ENCODE peak calls at places on chromosome 15, in ten cellular contexts. One of them, this sample, is unnamed.

GRCh38 chr15:90086868-90087268 is 15.4 kb downstream of the IDH2 start:
- DNase-seq in aorta: no peak
- DNase-seq in right cardiac atrium: no peak
- DNase-seq in psoas muscle: no peak
- DNase-seq in upper lobe of right lung: peak; percentile 74
- DNase-seq in uterus: no peak
- DNase-seq in neuronal stem cell: no peak
- DNase-seq in effector memory CD4-positive, alpha-beta T cell: no peak
- DNase-seq in tibial artery: no peak
- DNase-seq in body of pancreas: no peak
- DNase-seq in this sample: peak; percentile 53

GRCh38 chr15:55222588-55222987 is 25.8 kb upstream of the RSL24D1 start:
- DNase-seq in aorta: no peak
- DNase-seq in right cardiac atrium: no peak
- DNase-seq in psoas muscle: no peak
- DNase-seq in upper lobe of right lung: no peak
- DNase-seq in uterus: no peak
- DNase-seq in neuronal stem cell: no peak
- DNase-seq in effector memory CD4-positive, alpha-beta T cell: no peak
- DNase-seq in tibial artery: no peak
- DNase-seq in body of pancreas: no peak
- DNase-seq in this sample: no peak

GRCh38 chr15:89143503-89144162 is 55.4 kb downstream of the ABHD2 start:
- DNase-seq in aorta: no peak
- DNase-seq in right cardiac atrium: no peak
- DNase-seq in psoas muscle: no peak
- DNase-seq in upper lobe of right lung: no peak
- DNase-seq in uterus: no peak
- DNase-seq in neuronal stem cell: no peak
- DNase-seq in effector memory CD4-positive, alpha-beta T cell: no peak
- DNase-seq in tibial artery: peak; percentile 64
- DNase-seq in body of pancreas: no peak
- DNase-seq in this sample: no peak

GRCh38 chr15:88223099-88223498 is 33.4 kb downstream of the NTRK3 start:
- DNase-seq in aorta: peak; percentile 73
- DNase-seq in right cardiac atrium: no peak
- DNase-seq in psoas muscle: no peak
- DNase-seq in upper lobe of right lung: no peak
- DNase-seq in uterus: no peak
- DNase-seq in neuronal stem cell: no peak
- DNase-seq in effector memory CD4-positive, alpha-beta T cell: no peak
- DNase-seq in tibial artery: no peak
- DNase-seq in body of pancreas: no peak
- DNase-seq in this sample: no peak

GRCh38 chr15:39786444-39787056 is 3.9 kb upstream of the FSIP1 start:
- DNase-seq in aorta: no peak
- DNase-seq in right cardiac atrium: no peak
- DNase-seq in psoas muscle: no peak
- DNase-seq in upper lobe of right lung: no peak
- DNase-seq in uterus: no peak
- DNase-seq in neuronal stem cell: peak; percentile 39
- DNase-seq in effector memory CD4-positive, alpha-beta T cell: no peak
- DNase-seq in tibial artery: no peak
- DNase-seq in body of pancreas: no peak
- DNase-seq in this sample: peak; percentile 61

GRCh38 chr15:36407647-36408046 is 171.8 kb upstream of the CDIN1 start:
- DNase-seq in aorta: no peak
- DNase-seq in right cardiac atrium: no peak
- DNase-seq in psoas muscle: no peak
- DNase-seq in upper lobe of right lung: no peak
- DNase-seq in uterus: no peak
- DNase-seq in neuronal stem cell: no peak
- DNase-seq in effector memory CD4-positive, alpha-beta T cell: no peak
- DNase-seq in tibial artery: no peak
- DNase-seq in body of pancreas: no peak
- DNase-seq in this sample: no peak

GRCh38 chr15:98658831-98659699 is 10.7 kb downstream of the IGF1R start:
- DNase-seq in aorta: no peak
- DNase-seq in right cardiac atrium: no peak
- DNase-seq in psoas muscle: no peak
- DNase-seq in upper lobe of right lung: no peak
- DNase-seq in uterus: peak; percentile 58
- DNase-seq in neuronal stem cell: no peak
- DNase-seq in effector memory CD4-positive, alpha-beta T cell: no peak
- DNase-seq in tibial artery: no peak
- DNase-seq in body of pancreas: peak; percentile 48
- DNase-seq in this sample: peak; percentile 74

GRCh38 chr15:48052871-48053383 is 67.9 kb upstream of the SLC24A5 start:
- DNase-seq in aorta: no peak
- DNase-seq in right cardiac atrium: no peak
- DNase-seq in psoas muscle: no peak
- DNase-seq in upper lobe of right lung: no peak
- DNase-seq in uterus: no peak
- DNase-seq in neuronal stem cell: no peak
- DNase-seq in effector memory CD4-positive, alpha-beta T cell: no peak
- DNase-seq in tibial artery: no peak
- DNase-seq in body of pancreas: no peak
- DNase-seq in this sample: no peak

GRCh38 chr15:58334803-58335202 is 97.0 kb upstream of the LIPC start:
- DNase-seq in aorta: no peak
- DNase-seq in right cardiac atrium: no peak
- DNase-seq in psoas muscle: no peak
- DNase-seq in upper lobe of right lung: no peak
- DNase-seq in uterus: no peak
- DNase-seq in neuronal stem cell: no peak
- DNase-seq in effector memory CD4-positive, alpha-beta T cell: no peak
- DNase-seq in tibial artery: no peak
- DNase-seq in body of pancreas: no peak
- DNase-seq in this sample: no peak

GRCh38 chr15:51341366-51342248 is at the start of gene GLDN:
- DNase-seq in aorta: peak; percentile 91
- DNase-seq in right cardiac atrium: peak; percentile 55
- DNase-seq in psoas muscle: peak; percentile 53
- DNase-seq in upper lobe of right lung: peak; percentile 91
- DNase-seq in uterus: no peak
- DNase-seq in neuronal stem cell: peak; percentile 20
- DNase-seq in effector memory CD4-positive, alpha-beta T cell: no peak
- DNase-seq in tibial artery: peak; percentile 92
- DNase-seq in body of pancreas: no peak
- DNase-seq in this sample: peak; percentile 47

GRCh38 chr15:68316061-68316804 is 38.7 kb downstream of the FEM1B start:
- DNase-seq in aorta: peak; percentile 68
- DNase-seq in right cardiac atrium: no peak
- DNase-seq in psoas muscle: no peak
- DNase-seq in upper lobe of right lung: peak; percentile 61
- DNase-seq in uterus: peak; percentile 43
- DNase-seq in neuronal stem cell: no peak
- DNase-seq in effector memory CD4-positive, alpha-beta T cell: no peak
- DNase-seq in tibial artery: peak; percentile 65
- DNase-seq in body of pancreas: peak; percentile 8
- DNase-seq in this sample: peak; percentile 24

GRCh38 chr15:90037961-90038633 is 37.0 kb downstream of the ZNF710 start:
- DNase-seq in aorta: no peak
- DNase-seq in right cardiac atrium: no peak
- DNase-seq in psoas muscle: peak; percentile 5
- DNase-seq in upper lobe of right lung: peak; percentile 40
- DNase-seq in uterus: no peak
- DNase-seq in neuronal stem cell: no peak
- DNase-seq in effector memory CD4-positive, alpha-beta T cell: no peak
- DNase-seq in tibial artery: no peak
- DNase-seq in body of pancreas: no peak
- DNase-seq in this sample: no peak

GRCh38 chr15:68528891-68529290 is 49.9 kb upstream of the CORO2B start:
- DNase-seq in aorta: no peak
- DNase-seq in right cardiac atrium: no peak
- DNase-seq in psoas muscle: no peak
- DNase-seq in upper lobe of right lung: no peak
- DNase-seq in uterus: no peak
- DNase-seq in neuronal stem cell: no peak
- DNase-seq in effector memory CD4-positive, alpha-beta T cell: no peak
- DNase-seq in tibial artery: no peak
- DNase-seq in body of pancreas: no peak
- DNase-seq in this sample: peak; percentile 89

GRCh38 chr15:35289029-35289617 is 204.0 kb upstream of the NANOGP8 start:
- DNase-seq in aorta: no peak
- DNase-seq in right cardiac atrium: no peak
- DNase-seq in psoas muscle: no peak
- DNase-seq in upper lobe of right lung: no peak
- DNase-seq in uterus: peak; percentile 28
- DNase-seq in neuronal stem cell: peak; percentile 35
- DNase-seq in effector memory CD4-positive, alpha-beta T cell: no peak
- DNase-seq in tibial artery: no peak
- DNase-seq in body of pancreas: no peak
- DNase-seq in this sample: peak; percentile 75

GRCh38 chr15:58546635-58547627 is 115.1 kb downstream of the LIPC start:
- DNase-seq in aorta: peak; percentile 83
- DNase-seq in right cardiac atrium: peak; percentile 79
- DNase-seq in psoas muscle: peak; percentile 59
- DNase-seq in upper lobe of right lung: peak; percentile 62
- DNase-seq in uterus: no peak
- DNase-seq in neuronal stem cell: no peak
- DNase-seq in effector memory CD4-positive, alpha-beta T cell: no peak
- DNase-seq in tibial artery: peak; percentile 77
- DNase-seq in body of pancreas: peak; percentile 50
- DNase-seq in this sample: peak; percentile 11

GRCh38 chr15:33293619-33294309 is 17.0 kb upstream of the RYR3 start:
- DNase-seq in aorta: no peak
- DNase-seq in right cardiac atrium: no peak
- DNase-seq in psoas muscle: no peak
- DNase-seq in upper lobe of right lung: no peak
- DNase-seq in uterus: no peak
- DNase-seq in neuronal stem cell: no peak
- DNase-seq in effector memory CD4-positive, alpha-beta T cell: no peak
- DNase-seq in tibial artery: no peak
- DNase-seq in body of pancreas: no peak
- DNase-seq in this sample: peak; percentile 11

GRCh38 chr15:58731756-58732535 is 17.6 kb downstream of the ADAM10 start:
- DNase-seq in aorta: no peak
- DNase-seq in right cardiac atrium: no peak
- DNase-seq in psoas muscle: no peak
- DNase-seq in upper lobe of right lung: no peak
- DNase-seq in uterus: no peak
- DNase-seq in neuronal stem cell: no peak
- DNase-seq in effector memory CD4-positive, alpha-beta T cell: no peak
- DNase-seq in tibial artery: no peak
- DNase-seq in body of pancreas: no peak
- DNase-seq in this sample: peak; percentile 66

GRCh38 chr15:66411190-66411589 is 24.5 kb downstream of the MAP2K1 start:
- DNase-seq in aorta: no peak
- DNase-seq in right cardiac atrium: no peak
- DNase-seq in psoas muscle: no peak
- DNase-seq in upper lobe of right lung: no peak
- DNase-seq in uterus: no peak
- DNase-seq in neuronal stem cell: no peak
- DNase-seq in effector memory CD4-positive, alpha-beta T cell: no peak
- DNase-seq in tibial artery: no peak
- DNase-seq in body of pancreas: no peak
- DNase-seq in this sample: no peak

GRCh38 chr15:66413555-66413954 is 26.8 kb downstream of the MAP2K1 start:
- DNase-seq in aorta: no peak
- DNase-seq in right cardiac atrium: no peak
- DNase-seq in psoas muscle: no peak
- DNase-seq in upper lobe of right lung: no peak
- DNase-seq in uterus: no peak
- DNase-seq in neuronal stem cell: no peak
- DNase-seq in effector memory CD4-positive, alpha-beta T cell: no peak
- DNase-seq in tibial artery: no peak
- DNase-seq in body of pancreas: no peak
- DNase-seq in this sample: no peak

GRCh38 chr15:66415321-66415720 is 28.6 kb downstream of the MAP2K1 start:
- DNase-seq in aorta: no peak
- DNase-seq in right cardiac atrium: no peak
- DNase-seq in psoas muscle: no peak
- DNase-seq in upper lobe of right lung: no peak
- DNase-seq in uterus: no peak
- DNase-seq in neuronal stem cell: no peak
- DNase-seq in effector memory CD4-positive, alpha-beta T cell: no peak
- DNase-seq in tibial artery: no peak
- DNase-seq in body of pancreas: no peak
- DNase-seq in this sample: no peak

GRCh38 chr15:66409565-66410108 is 22.9 kb downstream of the MAP2K1 start:
- DNase-seq in aorta: no peak
- DNase-seq in right cardiac atrium: no peak
- DNase-seq in psoas muscle: no peak
- DNase-seq in upper lobe of right lung: no peak
- DNase-seq in uterus: no peak
- DNase-seq in neuronal stem cell: no peak
- DNase-seq in effector memory CD4-positive, alpha-beta T cell: no peak
- DNase-seq in tibial artery: no peak
- DNase-seq in body of pancreas: no peak
- DNase-seq in this sample: no peak

GRCh38 chr15:66412213-66412612 is 25.5 kb downstream of the MAP2K1 start:
- DNase-seq in aorta: no peak
- DNase-seq in right cardiac atrium: no peak
- DNase-seq in psoas muscle: no peak
- DNase-seq in upper lobe of right lung: no peak
- DNase-seq in uterus: no peak
- DNase-seq in neuronal stem cell: no peak
- DNase-seq in effector memory CD4-positive, alpha-beta T cell: no peak
- DNase-seq in tibial artery: no peak
- DNase-seq in body of pancreas: no peak
- DNase-seq in this sample: no peak
- H3K4me1 ChIP-seq in aorta: no peaks in the 10 kb centered on the region
- H3K4me1 ChIP-seq in right cardiac atrium: peaks cover 9% of the 10 kb centered on the region
- H3K4me1 ChIP-seq in psoas muscle: peaks cover 13% of the 10 kb centered on the region
- H3K4me1 ChIP-seq in upper lobe of right lung: peaks cover 19% of the 10 kb centered on the region
- H3K4me1 ChIP-seq in uterus: no peaks in the 10 kb centered on the region
- H3K4me1 ChIP-seq in neuronal stem cell: peaks cover 11% of the 10 kb centered on the region
- H3K4me1 ChIP-seq in effector memory CD4-positive, alpha-beta T cell: peaks cover 36% of the 10 kb centered on the region
- H3K4me1 ChIP-seq in tibial artery: peaks cover 31% of the 10 kb centered on the region
- H3K4me1 ChIP-seq in body of pancreas: peaks cover 5% of the 10 kb centered on the region
- H3K4me1 ChIP-seq in this sample: peaks cover 37% of the 10 kb centered on the region

GRCh38 chr15:85702321-85703230 is 92.1 kb downstream of the KLHL25 start:
- DNase-seq in aorta: no peak
- DNase-seq in right cardiac atrium: no peak
- DNase-seq in psoas muscle: no peak
- DNase-seq in upper lobe of right lung: no peak
- DNase-seq in uterus: no peak
- DNase-seq in neuronal stem cell: no peak
- DNase-seq in effector memory CD4-positive, alpha-beta T cell: no peak
- DNase-seq in tibial artery: no peak
- DNase-seq in body of pancreas: no peak
- DNase-seq in this sample: peak; percentile 89
- H3K27ac ChIP-seq in aorta: no peak overlapping the region
- H3K27ac ChIP-seq in right cardiac atrium: peak overlapping the region; percentile 93
- H3K27ac ChIP-seq in psoas muscle: peak overlapping the region; percentile 56
- H3K27ac ChIP-seq in upper lobe of right lung: peak overlapping the region; percentile 73
- H3K27ac ChIP-seq in uterus: peak overlapping the region; percentile 98
- H3K27ac ChIP-seq in neuronal stem cell: no peak overlapping the region
- H3K27ac ChIP-seq in effector memory CD4-positive, alpha-beta T cell: peak overlapping the region; percentile 85
- H3K27ac ChIP-seq in tibial artery: peak overlapping the region; percentile 84
- H3K27ac ChIP-seq in body of pancreas: peak overlapping the region; percentile 89
- H3K27ac ChIP-seq in this sample: no peak overlapping the region

GRCh38 chr15:74133703-74134386 is 3.5 kb downstream of the ISLR2 start:
- DNase-seq in aorta: no peak
- DNase-seq in right cardiac atrium: no peak
- DNase-seq in psoas muscle: no peak
- DNase-seq in upper lobe of right lung: no peak
- DNase-seq in uterus: no peak
- DNase-seq in neuronal stem cell: no peak
- DNase-seq in effector memory CD4-positive, alpha-beta T cell: no peak
- DNase-seq in tibial artery: no peak
- DNase-seq in body of pancreas: no peak
- DNase-seq in this sample: peak; percentile 29
- H3K4me3 ChIP-seq in aorta: no peak overlapping the region
- H3K4me3 ChIP-seq in right cardiac atrium: no peak overlapping the region
- H3K4me3 ChIP-seq in psoas muscle: no peak overlapping the region
- H3K4me3 ChIP-seq in upper lobe of right lung: no peak overlapping the region
- H3K4me3 ChIP-seq in uterus: no peak overlapping the region
- H3K4me3 ChIP-seq in neuronal stem cell: no peak overlapping the region
- H3K4me3 ChIP-seq in effector memory CD4-positive, alpha-beta T cell: no peak overlapping the region
- H3K4me3 ChIP-seq in tibial artery: no peak overlapping the region
- H3K4me3 ChIP-seq in body of pancreas: no peak overlapping the region
- H3K4me3 ChIP-seq in this sample: no peak overlapping the region

GRCh38 chr15:101183226-101183925 is 68.5 kb downstream of the CHSY1 start:
- DNase-seq in aorta: no peak
- DNase-seq in right cardiac atrium: peak; percentile 53
- DNase-seq in psoas muscle: no peak
- DNase-seq in upper lobe of right lung: no peak
- DNase-seq in uterus: no peak
- DNase-seq in neuronal stem cell: no peak
- DNase-seq in effector memory CD4-positive, alpha-beta T cell: no peak
- DNase-seq in tibial artery: no peak
- DNase-seq in body of pancreas: no peak
- DNase-seq in this sample: peak; percentile 68
- H3K4me1 ChIP-seq in aorta: no peaks in the 10 kb centered on the region
- H3K4me1 ChIP-seq in right cardiac atrium: peaks cover 17% of the 10 kb centered on the region
- H3K4me1 ChIP-seq in psoas muscle: peaks cover 24% of the 10 kb centered on the region
- H3K4me1 ChIP-seq in upper lobe of right lung: peaks cover 63% of the 10 kb centered on the region
- H3K4me1 ChIP-seq in uterus: no peaks in the 10 kb centered on the region
- H3K4me1 ChIP-seq in neuronal stem cell: no peaks in the 10 kb centered on the region
- H3K4me1 ChIP-seq in effector memory CD4-positive, alpha-beta T cell: no peaks in the 10 kb centered on the region
- H3K4me1 ChIP-seq in tibial artery: peaks cover 40% of the 10 kb centered on the region
- H3K4me1 ChIP-seq in body of pancreas: peaks cover 14% of the 10 kb centered on the region
- H3K4me1 ChIP-seq in this sample: peaks cover 41% of the 10 kb centered on the region